ENCODE peak calls at places on chromosomes 16 and 17, in five cellular contexts. E is neural progenitor cell, W is colonic mucosa, H is GM12878, R is H1. F is an unnamed sample.

GRCh38 chr17:77366558-77367245 is 225.9 kb downstream of the SEC14L1 start:
- DNase-seq in E (no peak), W (peak; percentile 66), H (no peak), R (peak; percentile 42), F (no peak)

GRCh38 chr16:9072806-9073341 is 18.6 kb upstream of the HAPSTR1 start:
- DNase-seq in E (no peak), W (no peak), H (peak; percentile 44), R (no peak), F (peak; percentile 79)

GRCh38 chr16:85593503-85594195 is 19.5 kb upstream of the GSE1 start:
- DNase-seq in E (peak; percentile 78), W (no peak), H (no peak), R (no peak), F (no peak)

GRCh38 chr17:41211845-41212466 is 14.5 kb upstream of the KRTAP9-2 start:
- DNase-seq in E (no peak), W (no peak), H (no peak), R (no peak), F (peak; percentile 5)

GRCh38 chr16:73232555-73233422 is 184.9 kb upstream of the ZFHX3 start:
- DNase-seq in E (no peak), W (no peak), H (no peak), R (no peak), F (no peak)

GRCh38 chr16:1771072-1771863 is at the start of gene NME3:
- DNase-seq in E (peak; percentile 80), W (peak; percentile 85), H (no peak), R (peak; percentile 90), F (no peak)

GRCh38 chr17:34301986-34302385 is 16.4 kb downstream of the CCL11 start:
- DNase-seq in E (no peak), W (no peak), H (no peak), R (no peak), F (no peak)

GRCh38 chr17:50834786-50835562 is 412 bp upstream of the WFIKKN2 start:
- DNase-seq in E (peak; percentile 25), W (no peak), H (no peak), R (no peak), F (no peak)

GRCh38 chr16:84302111-84302954 is 7.7 kb downstream of the WFDC1 start:
- DNase-seq in E (no peak), W (no peak), H (no peak), R (no peak), F (no peak)

GRCh38 chr17:27158390-27158789 is 135.5 kb upstream of the WSB1 start:
- DNase-seq in E (no peak), W (no peak), H (no peak), R (no peak), F (no peak)

GRCh38 chr17:5431929-5432556 is 6.9 kb downstream of the C1QBP start:
- DNase-seq in E (no peak), W (no peak), H (no peak), R (no peak), F (peak; percentile 60)
- H3K36me3 ChIP-seq in E (peaks cover 16% of the 10 kb centered on the region), W (peaks cover 7% of the 10 kb centered on the region), H (peaks cover 29% of the 10 kb centered on the region), R (peaks cover 31% of the 10 kb centered on the region), F (peaks cover 27% of the 10 kb centered on the region)

GRCh38 chr16:3979070-3979469 is 98.6 kb upstream of the CREBBP start:
- DNase-seq in E (no peak), W (no peak), H (no peak), R (no peak), F (no peak)
- H3K9ac ChIP-seq in E (no peak overlapping the region), W (no peak overlapping the region), H (no peak overlapping the region), R (no peak overlapping the region), F (no peak overlapping the region)

DNA sequence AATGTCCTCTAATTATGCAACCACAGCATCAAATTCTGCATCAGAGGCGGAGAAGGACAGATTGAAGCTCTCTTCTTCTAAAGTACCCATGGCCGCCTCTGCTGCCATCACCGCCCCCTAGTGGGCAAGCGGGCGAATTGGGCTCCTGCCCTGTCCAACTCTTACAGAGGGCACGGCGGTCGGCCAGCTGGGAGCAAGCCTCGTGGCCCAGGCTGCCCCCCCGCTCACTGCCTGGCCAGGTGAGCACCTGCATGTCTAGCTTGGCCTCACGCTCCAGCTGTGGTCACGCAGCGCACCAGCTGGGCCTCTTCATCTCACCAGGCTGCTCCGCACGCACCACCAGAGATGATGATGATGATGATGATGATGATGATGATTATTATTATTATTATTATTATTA is 146.1 kb upstream of the TOM1L1 start:
- DNase-seq in E (peak; percentile 4), W (no peak), H (no peak), R (peak; percentile 80), F (no peak)
- TF ChIP-seq CTCF in E (peak; percentile 45), W (no peak), H (peak; percentile 15), R (peak; percentile 61), F (peak; percentile 19)

GRCh38 chr16:63050391-63050790 is 1014.2 kb upstream of the CDH8 start:
- DNase-seq in E (no peak), W (no peak), H (no peak), R (no peak), F (no peak)
- H3K36me3 ChIP-seq in E (no peaks in the 10 kb centered on the region), W (no peaks in the 10 kb centered on the region), H (no peaks in the 10 kb centered on the region), R (no peaks in the 10 kb centered on the region), F (no peaks in the 10 kb centered on the region)

GRCh38 chr16:76294691-76295214 is 17.6 kb downstream of the CNTNAP4 start:
- DNase-seq in E (no peak), W (no peak), H (no peak), R (no peak), F (no peak)
- H3K9ac ChIP-seq in E (no peak overlapping the region), W (no peak overlapping the region), H (no peak overlapping the region), R (no peak overlapping the region), F (no peak overlapping the region)

DNA sequence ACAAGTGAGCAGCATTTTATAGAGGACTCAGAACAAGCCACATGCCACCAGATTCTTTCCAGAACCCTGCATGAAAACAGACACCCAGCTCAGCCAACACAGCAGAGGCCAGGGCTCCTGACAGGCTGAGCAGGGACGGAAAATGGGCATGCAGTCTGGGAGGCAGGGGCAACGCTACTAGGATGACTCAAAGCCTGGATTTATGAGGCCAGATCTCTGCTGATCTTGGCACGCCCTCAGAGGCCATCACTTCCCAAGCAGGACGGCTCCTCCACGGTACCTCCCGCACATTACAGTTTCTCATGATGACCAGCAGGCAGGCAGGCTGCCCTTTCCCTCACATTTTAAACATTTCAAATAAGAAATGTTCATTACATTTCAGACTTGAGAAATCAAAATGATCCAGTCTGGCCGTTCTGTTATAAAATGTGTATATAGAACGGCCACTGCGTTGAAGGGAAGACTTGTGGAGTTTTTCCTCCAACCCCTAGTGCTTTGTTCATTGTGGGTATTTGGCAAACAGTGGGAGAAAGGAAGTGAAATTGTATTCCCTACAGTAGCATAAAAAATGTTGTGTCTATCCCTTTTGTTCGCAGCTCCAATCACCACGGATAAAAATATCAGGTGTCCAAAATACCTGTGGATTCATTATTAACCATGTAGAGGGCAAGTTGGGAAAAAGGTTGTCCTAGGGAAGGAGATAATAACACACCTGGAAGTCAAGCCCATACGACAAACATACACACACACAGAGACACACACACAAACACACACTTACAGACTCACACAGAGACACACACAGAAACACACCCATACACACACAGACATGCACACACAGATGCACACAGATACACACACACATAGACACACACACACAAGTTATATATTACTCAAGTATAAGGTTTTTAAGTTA is 64.8 kb upstream of the ADAMTS18 start:
- DNase-seq in E (no peak), W (no peak), H (no peak), R (no peak), F (no peak)
- TF ChIP-seq CTCF in E (no peak), W (no peak), H (no peak), R (no peak), F (no peak)

DNA sequence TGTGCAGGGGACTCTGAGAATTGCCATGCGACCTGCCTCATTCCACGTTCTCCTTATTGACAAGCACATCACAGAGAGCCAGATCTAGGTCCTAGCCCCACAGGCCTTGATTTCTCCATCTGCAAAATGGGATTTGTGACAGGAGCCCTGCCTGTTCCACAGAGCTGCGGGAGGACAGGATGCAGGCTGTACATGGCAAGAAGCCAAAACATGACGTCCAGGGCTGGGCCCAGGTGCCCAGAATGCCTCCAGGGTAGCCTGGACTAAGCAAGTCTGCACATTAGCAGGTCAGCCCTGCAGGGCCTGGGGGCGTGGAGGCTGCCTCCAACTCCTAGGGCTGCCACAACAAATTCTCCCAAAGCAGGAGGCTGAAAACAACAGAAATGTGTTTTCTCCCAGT is 235.7 kb upstream of the SDK2 start:
- DNase-seq in E (no peak), W (no peak), H (no peak), R (no peak), F (no peak)
- H3K36me3 ChIP-seq in E (no peaks in the 10 kb centered on the region), W (no peaks in the 10 kb centered on the region), H (no peaks in the 10 kb centered on the region), R (no peaks in the 10 kb centered on the region), F (no peaks in the 10 kb centered on the region)

DNA sequence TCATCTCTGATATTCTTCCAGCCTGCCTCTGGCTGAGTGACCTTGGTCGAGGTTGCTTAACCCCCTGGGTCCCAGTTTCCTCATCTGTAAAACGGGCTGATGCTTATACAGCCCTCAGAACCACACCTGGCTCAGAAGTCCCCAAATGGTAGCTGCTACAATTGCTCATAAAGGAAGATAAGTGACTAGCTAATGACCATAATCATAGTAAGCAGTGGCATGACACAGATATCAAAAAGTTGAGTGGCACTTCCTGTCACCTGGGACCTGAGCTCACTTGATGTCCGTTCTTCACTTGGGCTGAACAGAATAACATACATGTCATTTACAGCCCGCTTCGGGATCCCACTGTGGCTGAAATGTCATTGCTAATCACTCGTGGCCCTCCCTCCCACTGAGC is 1.8 kb downstream of the MGRN1 start:
- DNase-seq in E (peak; percentile 1), W (no peak), H (no peak), R (no peak), F (no peak)
- H3K9ac ChIP-seq in E (no peak overlapping the region), W (no peak overlapping the region), H (peak overlapping the region; percentile 86), R (no peak overlapping the region), F (no peak overlapping the region)

GRCh38 chr17:35612924-35613521 is 25.9 kb downstream of the AP2B1 start:
- DNase-seq in E (peak; percentile 66), W (peak; percentile 28), H (no peak), R (peak; percentile 55), F (no peak)
- TF ChIP-seq CTCF in E (peak; percentile 79), W (peak; percentile 34), H (peak; percentile 58), R (no peak), F (peak; percentile 50)